ENCODE peak calls at places on chromosomes 4 and X, in six cellular contexts. H is heart right ventricle, T is uterus, N is brain microvascular endothelial cell, D is coronary artery, X is RWPE1. F is an unnamed sample.

GRCh38 chr4:45732161-45732560 is 391.7 kb downstream of the GABRG1 start:
- DNase-seq in H (no peak), T (no peak), N (no peak), D (no peak), X (no peak), F (no peak)

GRCh38 chr4:169121920-169122319 is 111.9 kb upstream of the CBR4 start:
- DNase-seq in H (no peak), T (no peak), N (no peak), D (no peak), X (no peak), F (no peak)

GRCh38 chrX:41491267-41492004 is 44.3 kb downstream of the NYX start:
- DNase-seq in H (no peak), T (peak), N (peak), D (no peak), X (peak), F (peak)

GRCh38 chr4:69088473-69088872 is 7.8 kb upstream of the UGT2B7 start:
- DNase-seq in H (no peak), T (no peak), N (no peak), D (no peak), X (no peak), F (no peak)

GRCh38 chr4:154422152-154422551 is 69.4 kb downstream of the DCHS2 start:
- DNase-seq in H (no peak), T (no peak), N (no peak), D (no peak), X (no peak), F (no peak)

GRCh38 chrX:145213504-145213903 is 33.8 kb upstream of the SPANXN1 start:
- DNase-seq in H (no peak), T (no peak), N (peak), D (no peak), X (peak), F (no peak)

GRCh38 chr4:29005838-29006237 is 1714.3 kb upstream of the PCDH7 start:
- DNase-seq in H (no peak), T (no peak), N (no peak), D (no peak), X (no peak), F (no peak)

GRCh38 chrX:319579-320125 is 1.1 kb upstream of the GTPBP6 start:
- DNase-seq in H (no peak), T (no peak), N (no peak), D (no peak), X (no peak), F (no peak)

GRCh38 chrX:1524874-1525582 is 12.0 kb downstream of the P2RY8 start:
- DNase-seq in H (no peak), T (no peak), N (no peak), D (no peak), X (no peak), F (no peak)

GRCh38 chr4:118682928-118683327 is 2.3 kb upstream of the METTL14 start:
- DNase-seq in H (no peak), T (no peak), N (no peak), D (no peak), X (peak), F (no peak)

GRCh38 chr4:69617083-69617694 is 22.3 kb downstream of the UGT2A2 start:
- DNase-seq in H (no peak), T (no peak), N (peak), D (no peak), X (peak), F (peak)

GRCh38 chr4:87032884-87033533 is 98.2 kb downstream of the AFF1 start:
- DNase-seq in H (no peak), T (no peak), N (peak), D (no peak), X (peak), F (peak)

GRCh38 chr4:60344908-60345307 is 855.2 kb upstream of the ADGRL3 start:
- DNase-seq in H (peak), T (no peak), N (peak), D (no peak), X (no peak), F (no peak)

GRCh38 chr4:142091691-142092182 is 455.4 kb downstream of the IL15 start:
- DNase-seq in H (peak), T (peak), N (peak), D (peak), X (peak), F (peak)

GRCh38 chr4:142088906-142089305 is 452.5 kb downstream of the IL15 start:
- DNase-seq in H (no peak), T (no peak), N (peak), D (no peak), X (no peak), F (peak)

GRCh38 chr4:142092941-142093340 is 456.6 kb downstream of the IL15 start:
- DNase-seq in H (no peak), T (no peak), N (no peak), D (no peak), X (no peak), F (peak)

GRCh38 chr4:142095886-142096605 is 459.7 kb downstream of the IL15 start:
- DNase-seq in H (no peak), T (peak), N (peak), D (no peak), X (peak), F (peak)

DNA sequence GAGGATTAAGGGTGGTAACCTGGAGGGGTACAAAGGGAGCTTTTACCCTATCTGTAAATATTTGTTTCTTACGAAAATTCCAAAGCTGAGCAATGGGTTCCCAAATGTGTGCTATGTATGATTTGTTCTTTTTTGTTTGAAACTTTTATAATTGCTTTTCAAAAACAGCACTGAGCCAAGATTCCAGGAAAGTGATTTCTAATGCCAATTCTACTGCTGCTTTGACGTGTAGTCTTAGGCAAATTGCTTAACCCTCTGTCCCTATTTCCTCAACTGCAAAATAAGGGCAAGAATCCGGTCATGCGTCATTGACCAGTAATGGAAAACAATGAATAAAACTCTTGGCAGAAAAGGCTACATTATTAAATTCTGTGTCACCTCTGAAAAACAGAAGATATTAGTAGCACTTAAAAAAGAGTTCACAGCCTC is 454.7 kb downstream of the IL15 start:
- DNase-seq in H (peak), T (peak), N (peak), D (no peak), X (peak), F (peak)
- H3K27ac ChIP-seq in H (peak), T (peak), N (peak), D (peak), X (no peak), F (peak)

GRCh38 chr4:74391346-74391745 is 26.4 kb downstream of the EREG start:
- DNase-seq in H (no peak), T (no peak), N (no peak), D (no peak), X (no peak), F (no peak)
- H3K27ac ChIP-seq in H (no peak), T (no peak), N (no peak), D (no peak), X (no peak), F (no peak)

GRCh38 chr4:72770708-72771107 is 201.7 kb upstream of the ADAMTS3 start:
- DNase-seq in H (no peak), T (no peak), N (no peak), D (no peak), X (no peak), F (no peak)

DNA sequence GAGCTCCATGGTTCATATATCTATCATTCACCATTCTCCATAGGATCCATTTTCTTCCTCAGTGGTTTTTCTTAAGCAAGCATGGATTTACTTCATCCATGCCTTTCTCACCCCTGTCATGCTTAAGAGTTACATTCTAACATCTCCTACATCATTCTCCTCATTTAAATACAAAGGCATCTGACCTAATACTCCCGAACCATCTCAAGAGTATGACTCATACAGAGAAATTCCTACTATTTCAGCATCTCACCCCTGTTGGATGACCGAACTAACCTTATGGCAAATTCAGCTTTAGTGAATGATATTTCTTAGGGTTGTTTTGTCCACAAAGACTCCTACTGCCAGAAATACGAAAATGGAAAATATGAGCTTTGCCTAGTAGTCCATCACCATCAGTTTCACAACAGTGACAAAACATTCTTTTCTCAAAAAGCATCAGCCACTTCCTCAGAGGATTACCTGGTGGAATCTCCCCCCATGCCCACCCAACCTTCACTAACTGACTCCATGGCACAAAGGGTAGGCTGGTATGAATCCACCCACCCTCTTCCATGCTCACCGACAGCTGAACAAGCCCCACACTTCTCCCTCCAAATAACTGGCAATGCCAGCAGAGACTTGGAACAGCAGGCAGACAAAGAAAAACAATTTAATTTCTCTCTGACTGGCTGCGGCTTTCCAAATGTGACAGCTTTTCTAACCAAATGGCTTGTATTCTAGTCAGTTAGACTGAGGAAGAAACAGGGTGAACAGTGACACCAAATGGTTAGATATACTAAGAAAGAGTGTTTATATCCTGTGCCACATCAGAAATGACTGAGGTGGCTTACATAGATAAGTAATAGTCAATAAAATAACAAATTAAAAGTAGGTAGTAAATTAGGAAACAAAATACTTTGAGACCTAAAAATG is 199.1 kb upstream of the ADAMTS3 start:
- DNase-seq in H (no peak), T (no peak), N (peak), D (no peak), X (peak), F (peak)
- H3K27ac ChIP-seq in H (no peak), T (peak), N (peak), D (peak), X (no peak), F (peak)

GRCh38 chr4:54225671-54226398 is 3.3 kb upstream of the PDGFRA start:
- DNase-seq in H (no peak), T (no peak), N (no peak), D (no peak), X (no peak), F (no peak)

GRCh38 chr4:54228064-54228527 is 997 bp upstream of the PDGFRA start:
- DNase-seq in H (peak), T (peak), N (peak), D (peak), X (peak), F (peak)

GRCh38 chr4:54224960-54225670 is 4.0 kb upstream of the PDGFRA start:
- DNase-seq in H (no peak), T (peak), N (no peak), D (no peak), X (no peak), F (no peak)

GRCh38 chr4:54227261-54228063 is 1.6 kb upstream of the PDGFRA start:
- DNase-seq in H (no peak), T (no peak), N (peak), D (no peak), X (no peak), F (peak)

GRCh38 chr4:54226399-54227260 is 2.5 kb upstream of the PDGFRA start:
- DNase-seq in H (peak), T (peak), N (peak), D (no peak), X (no peak), F (peak)
- H3K27ac ChIP-seq in H (peak), T (peak), N (no peak), D (peak), X (no peak), F (peak)

GRCh38 chrX:129497146-129497805 is 26.0 kb downstream of the SMARCA1 start:
- DNase-seq in H (no peak), T (no peak), N (no peak), D (no peak), X (no peak), F (no peak)
- H3K27ac ChIP-seq in H (no peak), T (no peak), N (no peak), D (no peak), X (no peak), F (peak)

DNA sequence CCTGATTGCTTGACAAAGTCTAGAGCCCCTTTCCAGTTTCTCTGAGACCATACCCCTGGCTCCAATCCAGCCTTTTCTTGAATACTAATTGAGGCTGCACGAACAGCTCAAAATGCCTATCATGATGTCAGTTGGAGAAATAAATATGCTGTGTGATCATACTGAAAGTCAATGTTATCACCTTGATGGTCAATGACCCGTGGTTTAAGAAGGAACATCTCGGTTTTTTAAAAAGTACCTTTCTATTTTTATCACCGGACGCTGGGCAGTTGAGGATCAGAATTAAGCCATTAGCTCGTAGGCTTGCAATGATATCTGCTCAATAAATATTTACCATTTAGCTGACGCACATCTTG is 883 bp upstream of the WDR44 start:
- DNase-seq in H (no peak), T (no peak), N (no peak), D (no peak), X (no peak), F (no peak)
- H3K27ac ChIP-seq in H (peak), T (peak), N (peak), D (peak), X (peak), F (peak)

DNA sequence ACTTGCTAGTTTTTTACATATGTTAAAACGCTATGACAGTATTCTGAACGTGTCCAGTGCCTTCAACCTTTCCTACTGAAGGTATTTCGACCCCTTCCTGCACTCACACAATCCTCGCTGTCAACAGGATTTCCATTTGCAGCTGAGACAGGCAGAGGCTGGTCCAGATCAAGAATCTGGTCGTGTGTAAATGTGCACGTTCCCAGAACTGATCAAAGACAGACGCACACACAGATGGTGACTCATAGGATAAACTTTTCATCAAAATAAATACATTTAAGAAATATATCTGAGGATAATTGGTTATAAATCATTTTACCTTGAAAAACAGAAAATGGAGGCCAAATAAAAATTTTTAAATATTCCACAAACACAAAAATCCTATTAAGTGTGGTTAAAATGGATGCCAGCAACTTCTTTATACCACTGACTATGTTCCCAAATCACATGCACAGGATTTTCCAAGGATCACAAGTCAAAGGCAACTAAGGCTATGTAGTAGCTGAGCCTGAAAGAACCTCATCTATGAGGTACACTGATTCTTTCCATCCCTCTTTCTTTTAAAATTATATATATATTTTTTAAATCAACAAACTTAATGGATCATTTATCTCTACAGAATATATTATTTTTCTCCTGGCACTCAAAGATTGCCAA is 85.9 kb downstream of the RNF150 start:
- DNase-seq in H (peak), T (no peak), N (peak), D (no peak), X (peak), F (peak)
- H3K27ac ChIP-seq in H (peak), T (no peak), N (peak), D (no peak), X (no peak), F (peak)